ENCODE peak calls at places on chromosomes 6 and 20, in nine cellular contexts. O, N, R, I, Q, Y, U, Z and M are unnamed samples.
A peak's percentile ranks its signal among the peaks of the same experiment; 100 is the strongest.

GRCh38 chr6:40912158-40912946 is 126.7 kb downstream of the UNC5CL start:
- DNase-seq in O (peak; percentile 72), N (no peak), R (peak; percentile 29), I (peak; percentile 57), Q (peak; percentile 28), Y (peak; percentile 70), U (no peak), Z (no peak), M (peak; percentile 20)

GRCh38 chr20:32159766-32160221 is 47.7 kb downstream of the PLAGL2 start:
- DNase-seq in O (no peak), N (no peak), R (no peak), I (no peak), Q (no peak), Y (no peak), U (no peak), Z (no peak), M (no peak)

GRCh38 chr6:80638222-80639055 is 532.0 kb downstream of the BCKDHB start:
- DNase-seq in O (peak; percentile 81), N (no peak), R (peak; percentile 70), I (peak; percentile 14), Q (no peak), Y (no peak), U (peak; percentile 27), Z (no peak), M (no peak)

GRCh38 chr6:41672016-41672415 is 33.7 kb downstream of the MDFI start:
- DNase-seq in O (no peak), N (no peak), R (no peak), I (no peak), Q (no peak), Y (no peak), U (no peak), Z (no peak), M (no peak)

GRCh38 chr6:142740449-142740848 is 204.5 kb downstream of the HIVEP2 start:
- DNase-seq in O (no peak), N (no peak), R (no peak), I (no peak), Q (no peak), Y (no peak), U (no peak), Z (no peak), M (no peak)

GRCh38 chr6:89596056-89596455 is 42.5 kb downstream of the LYRM2 start:
- DNase-seq in O (no peak), N (no peak), R (no peak), I (no peak), Q (no peak), Y (no peak), U (no peak), Z (no peak), M (no peak)

GRCh38 chr6:16524380-16524707 is 236.9 kb downstream of the ATXN1 start:
- DNase-seq in O (no peak), N (no peak), R (peak; percentile 17), I (no peak), Q (no peak), Y (no peak), U (no peak), Z (no peak), M (no peak)

GRCh38 chr20:62732766-62733165 is 24.1 kb downstream of the NTSR1 start:
- DNase-seq in O (no peak), N (no peak), R (no peak), I (no peak), Q (no peak), Y (peak; percentile 31), U (no peak), Z (no peak), M (no peak)

GRCh38 chr6:30635834-30636233 is 9.2 kb downstream of the ATAT1 start:
- DNase-seq in O (no peak), N (no peak), R (no peak), I (no peak), Q (no peak), Y (no peak), U (no peak), Z (no peak), M (no peak)

GRCh38 chr6:9257215-9257614 is 821.9 kb upstream of the SLC35B3 start:
- DNase-seq in O (no peak), N (no peak), R (no peak), I (no peak), Q (no peak), Y (no peak), U (no peak), Z (no peak), M (no peak)

GRCh38 chr6:85383042-85383441 is 66.8 kb upstream of the NT5E start:
- DNase-seq in O (no peak), N (no peak), R (no peak), I (no peak), Q (no peak), Y (no peak), U (no peak), Z (no peak), M (no peak)

GRCh38 chr20:40506567-40506966 is 182.5 kb downstream of the MAFB start:
- DNase-seq in O (peak; percentile 100), N (no peak), R (peak; percentile 80), I (peak; percentile 78), Q (no peak), Y (peak; percentile 35), U (peak; percentile 73), Z (no peak), M (no peak)

GRCh38 chr20:39631557-39631956 is 669.4 kb downstream of the DHX35 start:
- DNase-seq in O (no peak), N (no peak), R (no peak), I (no peak), Q (no peak), Y (no peak), U (no peak), Z (no peak), M (no peak)

GRCh38 chr20:5413394-5413793 is 96.6 kb upstream of the PROKR2 start:
- DNase-seq in O (no peak), N (no peak), R (no peak), I (no peak), Q (no peak), Y (no peak), U (no peak), Z (no peak), M (no peak)

GRCh38 chr6:37354526-37355384 is 972 bp downstream of the RNF8 start:
- DNase-seq in O (peak; percentile 57), N (peak; percentile 5), R (peak; percentile 74), I (no peak), Q (peak; percentile 57), Y (peak; percentile 67), U (peak; percentile 60), Z (no peak), M (no peak)

GRCh38 chr6:20921533-20921932 is 387.3 kb downstream of the CDKAL1 start:
- DNase-seq in O (no peak), N (no peak), R (peak; percentile 7), I (no peak), Q (no peak), Y (no peak), U (no peak), Z (no peak), M (no peak)

GRCh38 chr20:36847009-36847709 is 28.8 kb upstream of the TLDC2 start:
- DNase-seq in O (no peak), N (no peak), R (peak; percentile 86), I (peak; percentile 73), Q (no peak), Y (no peak), U (no peak), Z (no peak), M (no peak)

GRCh38 chr6:12339808-12340487 is 49.8 kb downstream of the EDN1 start:
- DNase-seq in O (no peak), N (no peak), R (no peak), I (no peak), Q (peak; percentile 57), Y (no peak), U (no peak), Z (no peak), M (no peak)

GRCh38 chr6:163780993-163781392 is 366.5 kb downstream of the QKI start:
- DNase-seq in O (no peak), N (no peak), R (no peak), I (peak; percentile 62), Q (peak; percentile 50), Y (no peak), U (no peak), Z (no peak), M (no peak)

GRCh38 chr6:166903027-166903426 is 53.3 kb downstream of the RNASET2 start:
- DNase-seq in O (no peak), N (no peak), R (no peak), I (no peak), Q (no peak), Y (no peak), U (no peak), Z (no peak), M (no peak)

GRCh38 chr20:55386686-55387085 is 618.6 kb downstream of the CBLN4 start:
- DNase-seq in O (no peak), N (no peak), R (no peak), I (no peak), Q (no peak), Y (no peak), U (peak; percentile 4), Z (no peak), M (no peak)

GRCh38 chr6:110944681-110945151 is 13.8 kb upstream of the GTF3C6 start:
- DNase-seq in O (peak; percentile 82), N (no peak), R (peak; percentile 75), I (no peak), Q (no peak), Y (no peak), U (peak; percentile 59), Z (no peak), M (no peak)

GRCh38 chr6:52243282-52243893 is 912 bp downstream of the IL17F start:
- DNase-seq in O (no peak), N (no peak), R (no peak), I (no peak), Q (no peak), Y (no peak), U (no peak), Z (no peak), M (no peak)

GRCh38 chr20:11401988-11402387 is 515.7 kb upstream of the BTBD3 start:
- DNase-seq in O (no peak), N (no peak), R (no peak), I (no peak), Q (no peak), Y (no peak), U (no peak), Z (no peak), M (no peak)

GRCh38 chr20:31747640-31748039 is 8.6 kb downstream of the TPX2 start:
- DNase-seq in O (no peak), N (no peak), R (no peak), I (peak; percentile 8), Q (no peak), Y (no peak), U (no peak), Z (no peak), M (no peak)

GRCh38 chr6:108944707-108945685 is 96.8 kb downstream of the ARMC2 start:
- DNase-seq in O (no peak), N (no peak), R (peak; percentile 69), I (peak; percentile 83), Q (no peak), Y (no peak), U (no peak), Z (no peak), M (no peak)

GRCh38 chr6:90811596-90812226 is 224.8 kb upstream of the MAP3K7 start:
- DNase-seq in O (no peak), N (no peak), R (no peak), I (no peak), Q (no peak), Y (no peak), U (no peak), Z (no peak), M (no peak)

GRCh38 chr6:56984884-56985283 is 30.0 kb downstream of the BEND6 start:
- DNase-seq in O (no peak), N (no peak), R (no peak), I (no peak), Q (no peak), Y (no peak), U (no peak), Z (no peak), M (no peak)

GRCh38 chr6:20876016-20876415 is 341.8 kb downstream of the CDKAL1 start:
- DNase-seq in O (no peak), N (no peak), R (peak; percentile 55), I (no peak), Q (no peak), Y (no peak), U (peak; percentile 6), Z (no peak), M (no peak)